ENCODE peak calls at places on chromosomes 16 and 17, in seven cellular contexts. O is HCT116, L is H1, J is GM12878, C is K562, S is HepG2, Z is SK-N-SH. F is an unnamed sample.

GRCh38 chr16:11949527-11949926 is 7.7 kb upstream of the NPIPB2 start:
- DNase-seq in O (peak; percentile 28), L (peak; percentile 56), J (no peak), C (peak; percentile 44), S (peak; percentile 73), Z (peak; percentile 68), F (peak; percentile 48)

GRCh38 chr17:70021726-70022125 is 53.3 kb upstream of the KCNJ16 start:
- DNase-seq in O (no peak), L (no peak), J (no peak), C (no peak), S (no peak), Z (no peak), F (no peak)

GRCh38 chr16:70258946-70259345 is 7.2 kb upstream of the EXOSC6 start:
- DNase-seq in O (no peak), L (no peak), J (no peak), C (no peak), S (no peak), Z (no peak), F (no peak)

GRCh38 chr17:46195217-46195855 is 2.1 kb upstream of the KANSL1 start:
- DNase-seq in O (no peak), L (no peak), J (no peak), C (no peak), S (no peak), Z (no peak), F (no peak)

GRCh38 chr17:19781488-19782458 is 33.7 kb upstream of the ALDH3A1 start:
- DNase-seq in O (no peak), L (no peak), J (no peak), C (no peak), S (peak; percentile 34), Z (no peak), F (peak; percentile 52)

GRCh38 chr16:85137323-85138072 is 25.2 kb upstream of the CIBAR2 start:
- DNase-seq in O (no peak), L (no peak), J (no peak), C (peak; percentile 73), S (peak; percentile 87), Z (peak; percentile 96), F (peak; percentile 53)

GRCh38 chr16:28189237-28189636 is 22.5 kb downstream of the XPO6 start:
- DNase-seq in O (no peak), L (no peak), J (no peak), C (no peak), S (no peak), Z (no peak), F (no peak)

GRCh38 chr16:88883946-88884345 is 17.5 kb upstream of the PABPN1L start:
- DNase-seq in O (no peak), L (no peak), J (no peak), C (no peak), S (no peak), Z (no peak), F (no peak)

GRCh38 chr16:84785843-84786538 is 33.8 kb upstream of the CRISPLD2 start:
- DNase-seq in O (no peak), L (no peak), J (no peak), C (no peak), S (peak; percentile 34), Z (peak; percentile 79), F (no peak)

GRCh38 chr16:86258713-86259112 is 251.6 kb upstream of the FOXF1 start:
- DNase-seq in O (no peak), L (no peak), J (no peak), C (no peak), S (no peak), Z (no peak), F (no peak)

GRCh38 chr16:57677622-57678369 is 9.7 kb downstream of the ADGRG3 start:
- DNase-seq in O (no peak), L (no peak), J (no peak), C (no peak), S (peak; percentile 59), Z (no peak), F (no peak)

GRCh38 chr16:72960101-72960500 is 87.8 kb downstream of the ZFHX3 start:
- DNase-seq in O (no peak), L (no peak), J (no peak), C (no peak), S (no peak), Z (no peak), F (no peak)

GRCh38 chr17:42163113-42163512 is 8.3 kb upstream of the RAB5C start:
- DNase-seq in O (peak; percentile 18), L (peak; percentile 94), J (no peak), C (peak; percentile 68), S (peak; percentile 49), Z (peak; percentile 61), F (peak; percentile 37)

GRCh38 chr16:87465306-87465705 is 27.5 kb downstream of the ZCCHC14 start:
- DNase-seq in O (no peak), L (no peak), J (no peak), C (peak; percentile 39), S (peak; percentile 79), Z (peak; percentile 52), F (no peak)

GRCh38 chr17:21282231-21282630 is 2.3 kb upstream of the MAP2K3 start:
- DNase-seq in O (peak; percentile 67), L (no peak), J (no peak), C (no peak), S (no peak), Z (no peak), F (no peak)

GRCh38 chr16:727291-727977 is 528 bp downstream of the HAGHL start:
- DNase-seq in O (no peak), L (no peak), J (no peak), C (peak; percentile 35), S (no peak), Z (peak; percentile 64), F (no peak)

GRCh38 chr17:63399856-63400255 is 46.2 kb downstream of the CYB561 start:
- DNase-seq in O (no peak), L (no peak), J (no peak), C (no peak), S (no peak), Z (peak; percentile 54), F (no peak)

GRCh38 chr17:9050801-9051401 is 29.6 kb downstream of the NTN1 start:
- DNase-seq in O (peak; percentile 55), L (peak; percentile 59), J (no peak), C (no peak), S (no peak), Z (no peak), F (peak; percentile 41)

GRCh38 chr17:69325518-69326301 is 1.2 kb downstream of the ABCA5 start:
- DNase-seq in O (no peak), L (no peak), J (no peak), C (no peak), S (peak; percentile 50), Z (peak; percentile 29), F (peak; percentile 78)

GRCh38 chr17:27544350-27545131 is 86.4 kb upstream of the LGALS9 start:
- DNase-seq in O (no peak), L (no peak), J (peak; percentile 96), C (peak; percentile 59), S (no peak), Z (no peak), F (no peak)
- TF ChIP-seq JUND in O (no peak), L (no peak), J (peak; percentile 70), C (peak; percentile 48), S (no peak), Z (no peak), F (no peak)

GRCh38 chr16:8621572-8622314 is at the start of gene METTL22:
- DNase-seq in O (peak; percentile 69), L (peak; percentile 95), J (peak; percentile 56), C (peak; percentile 100), S (peak; percentile 88), Z (peak; percentile 99), F (peak; percentile 89)

GRCh38 chr16:8625491-8626087 is 4.1 kb downstream of the METTL22 start:
- DNase-seq in O (no peak), L (no peak), J (no peak), C (no peak), S (no peak), Z (no peak), F (no peak)

GRCh38 chr16:8622315-8622656 is 788 bp downstream of the METTL22 start:
- DNase-seq in O (no peak), L (no peak), J (no peak), C (peak; percentile 33), S (no peak), Z (peak; percentile 55), F (no peak)

GRCh38 chr16:8621221-8621571 is 302 bp upstream of the METTL22 start:
- DNase-seq in O (no peak), L (no peak), J (no peak), C (no peak), S (no peak), Z (no peak), F (no peak)

GRCh38 chr16:8623634-8624033 is 2.1 kb downstream of the METTL22 start:
- DNase-seq in O (no peak), L (no peak), J (no peak), C (no peak), S (no peak), Z (no peak), F (no peak)
- TF ChIP-seq JUND in O (no peak), L (no peak), J (no peak), C (peak; percentile 63), S (no peak), Z (no peak), F (no peak)

GRCh38 chr17:72183194-72183685 is 62.4 kb downstream of the SOX9 start:
- DNase-seq in O (no peak), L (no peak), J (no peak), C (no peak), S (peak; percentile 77), Z (no peak), F (peak; percentile 84)

GRCh38 chr17:72177738-72178137 is 56.9 kb downstream of the SOX9 start:
- DNase-seq in O (no peak), L (no peak), J (no peak), C (no peak), S (no peak), Z (no peak), F (no peak)

GRCh38 chr17:72184805-72185204 is 64.0 kb downstream of the SOX9 start:
- DNase-seq in O (no peak), L (no peak), J (no peak), C (no peak), S (no peak), Z (no peak), F (no peak)

GRCh38 chr17:72185571-72185970 is 64.8 kb downstream of the SOX9 start:
- DNase-seq in O (no peak), L (no peak), J (no peak), C (no peak), S (no peak), Z (no peak), F (no peak)

GRCh38 chr17:72182256-72182890 is 61.6 kb downstream of the SOX9 start:
- DNase-seq in O (no peak), L (no peak), J (no peak), C (no peak), S (peak; percentile 16), Z (no peak), F (no peak)
- TF ChIP-seq JUND in O (no peak), L (no peak), J (no peak), C (no peak), S (no peak), Z (no peak), F (no peak)

DNA sequence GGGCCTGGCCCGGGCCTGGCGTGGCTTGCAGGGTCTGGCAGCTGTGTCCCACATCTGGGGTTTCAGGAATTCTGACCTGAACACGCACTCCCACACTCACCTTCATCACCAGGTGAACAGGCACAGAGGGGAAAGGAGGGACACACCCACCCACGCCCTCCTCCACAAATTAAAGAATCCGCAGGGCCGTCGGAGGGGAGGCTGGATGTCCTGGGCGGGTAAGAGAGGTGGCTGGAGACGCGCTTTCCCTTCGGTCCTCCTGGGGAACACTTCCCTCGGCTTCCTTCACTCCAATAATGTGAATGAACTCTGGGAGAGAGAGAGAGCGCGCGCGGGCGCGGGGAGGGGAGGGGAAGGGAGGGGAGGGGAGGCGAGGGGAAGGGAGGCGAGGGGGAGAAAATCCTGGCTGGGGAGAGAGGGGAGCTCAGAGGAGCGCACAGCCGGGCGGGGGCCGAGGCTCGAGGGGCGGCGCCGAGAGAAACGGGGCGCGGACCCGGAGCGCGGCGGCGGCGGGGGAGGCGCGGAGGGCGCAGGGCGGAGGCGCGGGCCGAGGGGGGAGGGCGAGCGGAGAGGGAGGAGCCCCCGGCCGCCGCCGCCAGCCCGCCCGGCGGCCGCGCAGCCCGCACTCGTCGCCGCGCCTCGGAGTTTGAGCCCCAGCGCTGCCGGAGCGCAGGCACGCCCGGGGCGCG is at the start of gene CACNG4:
- DNase-seq in O (no peak), L (peak; percentile 73), J (no peak), C (peak; percentile 45), S (no peak), Z (peak; percentile 95), F (peak; percentile 77)
- TF ChIP-seq JUND in O (no peak), L (no peak), J (no peak), C (no peak), S (no peak), Z (no peak), F (no peak)